ENCODE peak calls at places on chromosomes 7 and 10, in four cellular contexts. Q is mesenchymal stem cell, E is mesendoderm, M is IMR-90. H is an unnamed sample.
A peak's percentile ranks its signal among the peaks of the same experiment; 100 is the strongest.

GRCh38 chr10:36765777-36766176 is 359.6 kb upstream of the ANKRD30A start:
- DNase-seq in Q (no peak), E (no peak), M (peak; percentile 53), H (no peak)

GRCh38 chr10:30940279-30940678 is 91.4 kb downstream of the ZNF438 start:
- DNase-seq in E (no peak), Q (no peak), M (no peak), H (no peak)

GRCh38 chr7:150975536-150976285 is 2.4 kb downstream of the KCNH2 start:
- DNase-seq in M (no peak), Q (no peak), E (no peak), H (no peak)

GRCh38 chr7:5375925-5376324 is 47.7 kb downstream of the TNRC18 start:
- DNase-seq in M (no peak), E (no peak), Q (no peak), H (no peak)

GRCh38 chr10:88879754-88880286 is at the start of gene STAMBPL1:
- DNase-seq in E (no peak), M (no peak), Q (no peak), H (no peak)

GRCh38 chr7:131225619-131226101 is 102.0 kb upstream of the MKLN1 start:
- DNase-seq in Q (peak; percentile 89), M (peak; percentile 61), E (no peak), H (no peak)

GRCh38 chr7:79434098-79434497 is 19.4 kb downstream of the MAGI2 start:
- DNase-seq in Q (peak; percentile 68), M (peak; percentile 90), E (no peak), H (no peak)

GRCh38 chr10:99720387-99720786 is 11.5 kb downstream of the COX15 start:
- DNase-seq in E (no peak), Q (no peak), M (no peak), H (no peak)

GRCh38 chr10:119025336-119025735 is 4.2 kb upstream of the NANOS1 start:
- DNase-seq in E (peak; percentile 55), M (peak; percentile 64), Q (peak; percentile 77), H (no peak)

GRCh38 chr7:1151653-1152425 is 8.2 kb downstream of the ZFAND2A start:
- DNase-seq in E (no peak), M (no peak), Q (no peak), H (no peak)

GRCh38 chr10:75089634-75090033 is 21.8 kb upstream of the SAMD8 start:
- DNase-seq in Q (no peak), E (no peak), M (no peak), H (no peak)

GRCh38 chr7:131462059-131462458 is 94.4 kb downstream of the PODXL start:
- DNase-seq in Q (no peak), E (no peak), M (no peak), H (no peak)

GRCh38 chr7:129741743-129742213 is 130.3 kb downstream of the NRF1 start:
- DNase-seq in M (no peak), E (peak; percentile 12), Q (no peak), H (no peak)

GRCh38 chr7:92088266-92088665 is 46.0 kb downstream of the CYP51A1 start:
- DNase-seq in M (no peak), Q (no peak), E (no peak), H (no peak)

GRCh38 chr10:53387546-53387945 is 615.0 kb upstream of the MBL2 start:
- DNase-seq in Q (no peak), E (no peak), M (no peak), H (no peak)

DNA sequence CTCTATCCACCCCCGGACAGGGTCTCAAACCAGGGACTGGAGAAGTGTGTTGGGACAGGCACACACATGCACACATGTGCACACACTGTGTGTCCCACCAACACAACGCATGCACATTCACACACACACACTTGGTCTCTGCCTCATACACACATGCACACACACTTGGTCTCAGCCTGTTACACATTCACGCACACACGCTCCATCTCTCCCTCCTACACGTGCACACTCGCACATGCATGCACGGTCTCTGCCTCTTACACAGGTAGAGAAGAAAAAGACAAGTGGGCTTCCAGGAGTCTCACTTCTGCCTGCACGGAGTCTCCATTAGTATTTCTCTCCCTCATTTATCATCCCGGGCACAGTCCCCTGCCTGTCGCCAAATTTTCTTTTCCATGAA is 171.2 kb downstream of the EBF3 start:
- DNase-seq in Q (no peak), M (no peak), E (no peak), H (no peak)
- H2BK15ac ChIP-seq in Q (no peak overlapping the region), M (no peak overlapping the region), E (no peak overlapping the region), H (no peak overlapping the region)

GRCh38 chr7:134764365-134764764 is 15.1 kb upstream of the CALD1 start:
- DNase-seq in M (no peak), Q (no peak), E (no peak), H (no peak)

GRCh38 chr7:134763960-134764359 is 15.5 kb upstream of the CALD1 start:
- DNase-seq in Q (no peak), M (no peak), E (no peak), H (no peak)

GRCh38 chr7:134768243-134768642 is 11.2 kb upstream of the CALD1 start:
- DNase-seq in M (no peak), E (no peak), Q (no peak), H (no peak)

GRCh38 chr7:134767567-134768168 is 11.8 kb upstream of the CALD1 start:
- DNase-seq in Q (no peak), M (no peak), E (no peak), H (no peak)

DNA sequence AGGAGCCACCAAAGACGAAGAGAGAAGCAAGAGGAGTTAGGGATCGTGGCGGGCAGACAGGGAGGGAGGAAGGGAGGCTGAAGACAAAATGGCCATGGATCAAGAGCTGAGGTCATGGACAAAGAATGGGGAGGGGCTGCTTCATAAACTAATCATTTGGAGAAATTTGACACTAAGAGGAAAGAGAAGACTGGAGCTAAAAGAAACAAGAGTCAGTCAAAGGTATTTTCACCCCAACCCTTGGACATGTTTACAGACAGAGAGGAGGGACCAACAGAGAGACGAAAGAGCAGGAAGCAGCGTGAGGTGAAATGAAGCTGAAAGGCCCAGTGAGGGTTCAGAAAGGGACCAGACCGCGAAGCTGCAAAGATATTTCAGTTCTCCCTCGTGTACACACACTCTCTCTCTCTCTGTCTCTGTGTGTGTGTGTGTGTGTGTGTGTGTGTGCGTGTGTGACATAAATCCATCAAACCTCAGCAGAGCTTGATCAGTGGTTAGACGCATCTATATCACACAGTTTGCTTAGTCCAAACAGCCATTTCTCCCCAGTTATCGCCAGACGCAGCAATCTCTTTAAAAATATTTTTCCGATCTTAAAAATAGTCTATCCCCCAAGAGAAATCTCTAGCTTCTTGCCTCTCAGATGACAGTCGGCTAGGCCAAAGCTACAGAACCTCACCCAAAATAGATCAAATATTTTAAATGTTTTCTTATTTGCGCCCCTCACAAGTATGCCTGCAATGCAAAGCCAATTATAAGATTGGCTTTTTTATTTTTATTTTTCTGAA is 12.5 kb upstream of the CALD1 start:
- DNase-seq in M (peak; percentile 57), Q (no peak), E (no peak), H (no peak)
- H2AK5ac ChIP-seq in M (peak overlapping the region; percentile 41), Q (no peak overlapping the region), E (no peak overlapping the region), H (no peak overlapping the region)

GRCh38 chr10:80100116-80100515 is 21.7 kb downstream of the TMEM254 start:
- DNase-seq in M (no peak), Q (no peak), E (no peak), H (no peak)

GRCh38 chr10:80100861-80101695 is 22.6 kb downstream of the TMEM254 start:
- DNase-seq in M (no peak), E (peak; percentile 37), Q (no peak), H (no peak)

GRCh38 chr10:80108576-80109239 is 23.8 kb upstream of the PLAC9 start:
- DNase-seq in Q (peak; percentile 13), M (no peak), E (peak; percentile 21), H (no peak)

GRCh38 chr10:80104066-80104926 is 25.8 kb downstream of the TMEM254 start:
- DNase-seq in M (peak; percentile 90), Q (peak; percentile 89), E (peak; percentile 25), H (no peak)
- H3K4me3 ChIP-seq in M (no peak overlapping the region), Q (peak overlapping the region; percentile 66), E (no peak overlapping the region), H (no peak overlapping the region)

DNA sequence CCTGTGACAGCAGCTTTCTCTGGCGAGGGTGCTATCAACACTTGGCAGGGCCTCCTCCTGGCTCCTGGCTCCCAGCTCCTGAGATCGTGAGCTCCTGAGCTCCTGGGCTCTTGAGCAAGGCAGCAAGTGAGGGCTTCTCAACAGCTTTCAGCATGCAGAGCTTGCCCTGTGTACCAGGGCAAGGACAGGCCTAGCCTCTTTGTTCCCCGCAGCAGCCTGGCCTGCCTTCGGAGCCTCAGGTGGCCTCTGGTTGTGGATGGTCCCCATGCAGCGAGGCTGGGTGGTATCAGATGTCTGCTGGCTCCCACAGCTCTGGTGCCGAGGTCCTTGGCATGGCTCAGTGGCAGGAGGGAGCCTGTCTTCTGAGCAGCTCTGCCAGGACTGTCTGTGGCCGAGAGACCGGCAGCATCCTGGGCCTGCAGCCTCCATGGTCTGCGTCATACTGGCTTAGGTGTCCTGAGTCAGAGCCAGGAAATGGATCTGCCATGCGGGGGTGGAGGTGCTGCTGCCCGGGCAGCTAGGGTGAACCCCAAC is 44.2 kb downstream of the ZMIZ1 start:
- DNase-seq in Q (peak; percentile 72), M (peak; percentile 92), E (no peak), H (no peak)
- H2BK15ac ChIP-seq in Q (no peak overlapping the region), M (peak overlapping the region; percentile 71), E (no peak overlapping the region), H (peak overlapping the region; percentile 32)

GRCh38 chr7:31462636-31463035 is 51.3 kb upstream of the ITPRID1 start:
- DNase-seq in M (no peak), E (no peak), Q (no peak), H (no peak)

GRCh38 chr7:31464601-31465000 is 49.3 kb upstream of the ITPRID1 start:
- DNase-seq in E (peak; percentile 24), Q (no peak), M (no peak), H (no peak)

GRCh38 chr7:31466036-31466435 is 47.9 kb upstream of the ITPRID1 start:
- DNase-seq in E (peak; percentile 48), M (no peak), Q (no peak), H (no peak)

DNA sequence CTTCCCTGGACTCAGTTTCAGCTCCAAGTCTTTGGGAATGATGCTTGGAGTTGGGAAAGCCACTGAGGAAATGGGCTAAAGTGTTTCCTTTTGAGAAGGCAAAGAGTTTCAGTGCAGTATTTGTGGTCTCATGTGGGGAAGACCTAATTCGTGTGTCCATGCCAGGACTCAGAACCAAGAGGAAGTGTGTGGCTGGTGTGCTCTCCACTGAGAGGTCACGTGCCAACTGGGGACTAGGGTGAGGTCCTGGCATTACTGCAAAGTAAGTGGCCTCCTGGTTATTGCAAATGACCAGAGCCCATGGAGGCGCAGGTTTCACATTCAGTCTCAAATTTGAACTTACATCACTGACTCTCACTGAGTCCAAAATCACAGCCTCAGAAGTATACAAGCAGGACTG is 48.6 kb upstream of the ITPRID1 start:
- DNase-seq in E (no peak), Q (no peak), M (no peak), H (no peak)
- H2AK5ac ChIP-seq in E (peak overlapping the region; percentile 51), Q (no peak overlapping the region), M (no peak overlapping the region), H (no peak overlapping the region)

DNA sequence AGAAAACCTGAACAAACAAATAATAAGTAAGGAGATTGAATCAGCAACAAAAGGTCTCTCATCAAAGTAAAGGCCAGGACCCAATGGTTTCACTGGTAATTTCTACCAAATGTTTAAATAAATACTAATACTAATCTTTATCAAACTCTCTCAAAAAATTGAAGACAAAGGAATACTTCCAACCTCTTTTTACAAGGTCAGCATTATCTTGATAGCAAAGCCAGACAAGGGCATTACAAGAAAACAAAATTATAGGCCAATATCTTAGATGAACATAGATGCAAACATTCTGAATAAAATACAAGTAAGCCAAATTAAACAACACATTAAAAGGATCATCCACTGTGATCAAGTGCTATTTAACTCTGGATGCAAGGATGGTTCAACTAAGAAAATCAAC is 239.8 kb upstream of the TMEM72 start:
- DNase-seq in M (no peak), Q (no peak), E (no peak), H (no peak)
- H3K4me3 ChIP-seq in M (no peak overlapping the region), Q (no peak overlapping the region), E (no peak overlapping the region), H (no peak overlapping the region)

H was measured in neuronal stem cell.